ENCODE peak calls at places on chromosomes 3 and 15, in nine cellular contexts. B, N, S, G, Z, F, K, T and M are unnamed samples.

GRCh38 chr15:79185199-79185598 is 94.6 kb upstream of the RASGRF1 start:
- DNase-seq in B (peak), N (no peak), S (no peak), G (no peak), Z (no peak), F (no peak), K (no peak), T (no peak), M (peak)

GRCh38 chr15:46808834-46809233 is 908.5 kb upstream of the SEMA6D start:
- DNase-seq in B (no peak), N (no peak), S (no peak), G (no peak), Z (no peak), F (no peak), K (no peak), T (no peak), M (no peak)

GRCh38 chr15:20353966-20354883 is 187.4 kb downstream of the GOLGA6L6 start:
- DNase-seq in B (peak), N (peak), S (peak), G (no peak), Z (no peak), F (no peak), K (peak), T (no peak), M (no peak)

GRCh38 chr15:39114690-39115378 is 466.0 kb upstream of the THBS1 start:
- DNase-seq in B (no peak), N (no peak), S (no peak), G (no peak), Z (no peak), F (no peak), K (no peak), T (no peak), M (no peak)

GRCh38 chr3:141402476-141403171 is 34.3 kb downstream of the ZBTB38 start:
- DNase-seq in B (peak), N (peak), S (peak), G (peak), Z (peak), F (peak), K (peak), T (peak), M (peak)

GRCh38 chr3:112793311-112794081 is 53.2 kb downstream of the CD200R1L start:
- DNase-seq in B (no peak), N (no peak), S (no peak), G (peak), Z (no peak), F (no peak), K (no peak), T (no peak), M (no peak)

GRCh38 chr3:178302966-178303930 is 233.0 kb upstream of the KCNMB2 start:
- DNase-seq in B (no peak), N (no peak), S (no peak), G (peak), Z (no peak), F (no peak), K (no peak), T (no peak), M (no peak)

GRCh38 chr15:85727068-85727467 is 67.7 kb downstream of the KLHL25 start:
- DNase-seq in B (no peak), N (no peak), S (no peak), G (no peak), Z (no peak), F (peak), K (no peak), T (peak), M (no peak)

GRCh38 chr3:2099028-2099671 is 484 bp downstream of the CNTN4 start:
- DNase-seq in B (peak), N (peak), S (no peak), G (no peak), Z (no peak), F (no peak), K (no peak), T (no peak), M (peak)

GRCh38 chr3:127831723-127832172 is 9.4 kb upstream of the MGLL start:
- DNase-seq in B (peak), N (no peak), S (no peak), G (peak), Z (no peak), F (peak), K (peak), T (no peak), M (peak)

GRCh38 chr3:174202146-174202545 is 657.0 kb upstream of the NAALADL2 start:
- DNase-seq in B (no peak), N (no peak), S (no peak), G (no peak), Z (no peak), F (no peak), K (no peak), T (no peak), M (no peak)

GRCh38 chr3:31364711-31365110 is 168.0 kb upstream of the STT3B start:
- DNase-seq in B (no peak), N (no peak), S (no peak), G (peak), Z (no peak), F (peak), K (no peak), T (no peak), M (no peak)
- TF ChIP-seq CTCF in B (no peak), N (no peak), S (no peak), G (no peak), Z (no peak), F (no peak), K (no peak), T (no peak), M (no peak)

GRCh38 chr3:37546876-37547275 is 314.8 kb upstream of the CTDSPL start:
- DNase-seq in B (no peak), N (peak), S (no peak), G (peak), Z (peak), F (peak), K (no peak), T (no peak), M (no peak)
- TF ChIP-seq CTCF in B (peak), N (no peak), S (peak), G (peak), Z (peak), F (peak), K (peak), T (no peak), M (no peak)

DNA sequence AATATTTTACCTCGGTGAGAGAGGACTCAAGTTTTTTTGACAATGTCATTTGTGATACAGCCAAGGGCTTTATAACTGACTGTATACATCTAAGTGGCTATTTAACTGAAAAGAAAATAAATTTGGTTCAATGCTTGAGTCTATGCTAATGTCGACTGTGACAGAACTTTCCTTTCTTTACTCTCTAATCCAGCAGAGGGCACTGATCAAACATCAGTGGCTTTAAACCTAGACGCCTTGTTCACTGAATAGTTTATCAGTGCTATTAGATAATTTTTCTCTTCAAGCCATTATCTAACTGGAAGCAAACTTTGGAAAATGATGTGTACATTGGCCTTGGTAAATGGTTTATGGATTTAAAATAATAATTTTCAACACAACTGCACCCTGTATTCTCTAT is 285.1 kb downstream of the CHL1 start:
- DNase-seq in B (no peak), N (peak), S (no peak), G (no peak), Z (no peak), F (peak), K (no peak), T (no peak), M (no peak)
- TF ChIP-seq CTCF in B (peak), N (peak), S (no peak), G (peak), Z (no peak), F (peak), K (no peak), T (no peak), M (no peak)

DNA sequence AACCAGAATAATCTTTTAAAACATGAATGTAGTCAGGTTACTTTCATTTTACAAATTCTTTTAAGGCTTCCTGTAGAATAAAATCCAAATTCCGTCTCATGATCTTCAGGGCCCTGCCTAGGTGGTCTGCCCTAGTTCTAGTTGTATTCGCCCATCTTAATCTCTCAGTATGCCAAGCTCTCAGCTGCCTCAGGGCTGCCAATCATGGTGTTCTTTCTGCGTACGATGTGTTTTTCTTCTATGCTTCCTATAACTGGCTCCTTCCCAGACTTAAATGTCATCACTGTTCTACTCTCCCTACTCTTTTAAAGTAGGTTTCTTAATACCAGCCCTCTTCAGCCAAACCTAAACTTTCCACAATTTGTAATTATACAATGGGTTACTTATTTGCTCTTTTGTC is 107.4 kb downstream of the GREM1 start:
- DNase-seq in B (no peak), N (no peak), S (no peak), G (peak), Z (no peak), F (peak), K (no peak), T (no peak), M (no peak)
- TF ChIP-seq CTCF in B (no peak), N (no peak), S (no peak), G (no peak), Z (no peak), F (no peak), K (no peak), T (no peak), M (no peak)

GRCh38 chr3:13880811-13881156 is 913 bp upstream of the WNT7A start:
- DNase-seq in B (no peak), N (peak), S (peak), G (no peak), Z (no peak), F (no peak), K (no peak), T (no peak), M (no peak)
- TF ChIP-seq CTCF in B (no peak), N (no peak), S (no peak), G (no peak), Z (no peak), F (no peak), K (no peak), T (no peak), M (no peak)

DNA sequence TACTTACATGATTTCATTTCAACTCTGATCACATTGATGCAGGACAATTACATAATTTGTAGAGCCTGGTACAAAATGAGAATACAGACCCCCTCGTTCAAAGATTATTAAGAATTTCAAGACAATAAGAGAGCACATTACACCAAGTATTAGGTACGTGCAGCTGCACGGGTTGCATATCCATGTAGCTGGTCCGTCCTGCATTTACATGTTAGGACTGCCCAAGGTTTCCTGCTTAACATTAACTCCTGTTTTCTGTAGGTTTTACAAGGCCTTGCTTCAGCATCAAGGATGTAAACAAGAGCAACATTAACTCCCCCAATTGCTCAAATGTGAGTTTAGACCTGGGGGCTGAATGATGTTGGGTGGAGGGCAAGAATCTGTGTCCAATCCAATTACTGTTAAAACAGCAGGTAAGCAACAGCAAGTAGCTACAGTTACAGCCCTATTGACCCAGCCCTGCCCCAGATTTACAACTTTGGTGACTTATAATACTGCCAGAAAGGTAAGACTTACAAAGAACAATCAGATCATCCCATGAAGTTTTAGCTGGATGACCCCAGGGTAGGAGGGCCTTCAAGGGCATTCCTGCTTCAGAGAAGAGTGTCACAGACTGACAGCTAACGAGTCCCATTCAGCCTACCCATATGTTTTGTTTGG is 127.4 kb upstream of the PPP2R3A start:
- DNase-seq in B (no peak), N (no peak), S (no peak), G (no peak), Z (no peak), F (no peak), K (no peak), T (no peak), M (no peak)
- TF ChIP-seq CTCF in B (no peak), N (no peak), S (no peak), G (no peak), Z (no peak), F (no peak), K (no peak), T (no peak), M (no peak)

GRCh38 chr3:138945646-138946553 is 1.0 kb downstream of the FOXL2 start:
- DNase-seq in B (peak), N (peak), S (no peak), G (peak), Z (no peak), F (no peak), K (peak), T (no peak), M (peak)

GRCh38 chr3:138946554-138947302 is at the start of the genes FOXL2 and FOXL2NB:
- DNase-seq in B (peak), N (peak), S (no peak), G (peak), Z (no peak), F (peak), K (peak), T (no peak), M (peak)

GRCh38 chr3:138949002-138949418 is 2.0 kb downstream of the FOXL2NB start:
- DNase-seq in B (peak), N (no peak), S (no peak), G (no peak), Z (no peak), F (no peak), K (no peak), T (no peak), M (no peak)

GRCh38 chr3:138948371-138949001 is 1.5 kb downstream of the FOXL2NB start:
- DNase-seq in B (no peak), N (no peak), S (no peak), G (no peak), Z (no peak), F (no peak), K (no peak), T (no peak), M (no peak)

GRCh38 chr3:138947303-138948121 is 495 bp downstream of the FOXL2NB start:
- DNase-seq in B (peak), N (no peak), S (no peak), G (no peak), Z (no peak), F (no peak), K (no peak), T (no peak), M (no peak)
- TF ChIP-seq CTCF in B (no peak), N (no peak), S (no peak), G (no peak), Z (no peak), F (no peak), K (no peak), T (no peak), M (no peak)